ENCODE peak calls at places on chromosome 7, in four cellular contexts. One of them, this sample, is unnamed. For H3K4me1, the result is how much of the 10 kb centered on the place peaks cover.

GRCh38 chr7:50348469-50349162 is 44.1 kb downstream of the IKZF1 start:
- DNase-seq in A549: no peak
- DNase-seq in transverse colon: no peak
- DNase-seq in upper lobe of left lung: no peak
- DNase-seq in this sample: no peak

GRCh38 chr7:43454936-43455518 is 127.9 kb upstream of the STK17A start:
- DNase-seq in upper lobe of left lung: no peak
- DNase-seq in transverse colon: no peak
- DNase-seq in A549: peak
- DNase-seq in this sample: no peak

GRCh38 chr7:18287482-18287881 is 208.1 kb upstream of the HDAC9 start:
- DNase-seq in A549: no peak
- DNase-seq in upper lobe of left lung: no peak
- DNase-seq in transverse colon: no peak
- DNase-seq in this sample: no peak

GRCh38 chr7:39969431-39969830 is 19.4 kb downstream of the CDK13 start:
- DNase-seq in upper lobe of left lung: no peak
- DNase-seq in transverse colon: no peak
- DNase-seq in A549: no peak
- DNase-seq in this sample: no peak

GRCh38 chr7:50450691-50451051 is 521 bp upstream of the FIGNL1 start:
- DNase-seq in transverse colon: peak
- DNase-seq in upper lobe of left lung: no peak
- DNase-seq in A549: peak
- DNase-seq in this sample: peak

GRCh38 chr7:73496626-73497025 is 25.5 kb downstream of the BAZ1B start:
- DNase-seq in A549: no peak
- DNase-seq in transverse colon: no peak
- DNase-seq in upper lobe of left lung: no peak
- DNase-seq in this sample: no peak

GRCh38 chr7:100882201-100882600 is 7.3 kb downstream of the SRRT start:
- DNase-seq in transverse colon: no peak
- DNase-seq in A549: no peak
- DNase-seq in upper lobe of left lung: no peak
- DNase-seq in this sample: no peak

GRCh38 chr7:15557186-15557585 is 4.6 kb downstream of the AGMO start:
- DNase-seq in upper lobe of left lung: no peak
- DNase-seq in A549: peak
- DNase-seq in transverse colon: no peak
- DNase-seq in this sample: no peak

GRCh38 chr7:128167791-128168666 is 73.0 kb upstream of the LEP start:
- DNase-seq in A549: no peak
- DNase-seq in transverse colon: no peak
- DNase-seq in upper lobe of left lung: no peak
- DNase-seq in this sample: no peak
- H3K4me3 ChIP-seq in A549: peak
- H3K4me3 ChIP-seq in transverse colon: peak
- H3K4me3 ChIP-seq in upper lobe of left lung: peak
- H3K4me3 ChIP-seq in this sample: peak

GRCh38 chr7:2621061-2621828 is 10.5 kb upstream of the TTYH3 start:
- DNase-seq in A549: no peak
- DNase-seq in upper lobe of left lung: no peak
- DNase-seq in transverse colon: peak
- DNase-seq in this sample: peak
- H3K4me1 ChIP-seq in A549: under half
- H3K4me1 ChIP-seq in upper lobe of left lung: under half
- H3K4me1 ChIP-seq in transverse colon: under half
- H3K4me1 ChIP-seq in this sample: under half

DNA sequence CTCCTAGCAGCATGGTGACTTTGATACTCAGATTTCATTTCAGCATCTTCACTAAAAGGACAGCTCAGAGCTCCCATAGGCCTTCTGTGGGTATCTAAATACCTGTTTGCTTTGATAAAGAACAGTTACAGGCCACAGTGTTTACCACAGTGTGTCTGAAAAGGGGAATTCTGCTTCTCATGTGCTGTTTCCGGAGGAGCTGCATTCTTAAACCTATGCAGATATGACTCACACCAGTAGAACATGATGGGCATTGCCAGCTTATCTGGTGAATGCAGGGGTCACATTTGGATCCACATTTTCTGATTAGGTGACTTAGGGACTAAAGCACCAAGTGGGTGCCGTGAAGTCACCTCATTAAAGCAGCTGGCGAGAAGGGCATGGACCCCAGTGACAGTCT is 52.6 kb downstream of the TRRAP start:
- DNase-seq in upper lobe of left lung: no peak
- DNase-seq in A549: no peak
- DNase-seq in transverse colon: no peak
- DNase-seq in this sample: no peak
- TF ChIP-seq EP300 in upper lobe of left lung: no peak
- TF ChIP-seq EP300 in A549: no peak
- TF ChIP-seq EP300 in transverse colon: no peak
- TF ChIP-seq EP300 in this sample: no peak

GRCh38 chr7:113087278-113087998 is 811 bp upstream of the GPR85 start:
- DNase-seq in transverse colon: no peak
- DNase-seq in A549: peak
- DNase-seq in upper lobe of left lung: no peak
- DNase-seq in this sample: no peak

GRCh38 chr7:113086431-113086888 is at the start of gene GPR85:
- DNase-seq in A549: peak
- DNase-seq in upper lobe of left lung: peak
- DNase-seq in transverse colon: peak
- DNase-seq in this sample: peak

GRCh38 chr7:113085781-113086390 is 741 bp downstream of the GPR85 start:
- DNase-seq in A549: peak
- DNase-seq in upper lobe of left lung: no peak
- DNase-seq in transverse colon: no peak
- DNase-seq in this sample: no peak

GRCh38 chr7:113084499-113085172 is 2.0 kb downstream of the GPR85 start:
- DNase-seq in upper lobe of left lung: no peak
- DNase-seq in A549: no peak
- DNase-seq in transverse colon: no peak
- DNase-seq in this sample: no peak

GRCh38 chr7:113086928-113087277 is 276 bp upstream of the GPR85 start:
- DNase-seq in A549: no peak
- DNase-seq in upper lobe of left lung: no peak
- DNase-seq in transverse colon: no peak
- DNase-seq in this sample: no peak
- H3K4me3 ChIP-seq in A549: peak
- H3K4me3 ChIP-seq in upper lobe of left lung: peak
- H3K4me3 ChIP-seq in transverse colon: peak
- H3K4me3 ChIP-seq in this sample: peak

GRCh38 chr7:36115448-36116321 is 37.4 kb upstream of the EEPD1 start:
- DNase-seq in A549: peak
- DNase-seq in upper lobe of left lung: peak
- DNase-seq in transverse colon: peak
- DNase-seq in this sample: peak
- H3K4me1 ChIP-seq in A549: half or more
- H3K4me1 ChIP-seq in upper lobe of left lung: under half
- H3K4me1 ChIP-seq in transverse colon: under half
- H3K4me1 ChIP-seq in this sample: under half

GRCh38 chr7:149624419-149625338 is 127.1 kb upstream of the ZNF746 start:
- DNase-seq in A549: peak
- DNase-seq in upper lobe of left lung: peak
- DNase-seq in transverse colon: peak
- DNase-seq in this sample: peak
- TF ChIP-seq EP300 in A549: no peak
- TF ChIP-seq EP300 in upper lobe of left lung: no peak
- TF ChIP-seq EP300 in transverse colon: no peak
- TF ChIP-seq EP300 in this sample: no peak

GRCh38 chr7:20931739-20932138 is 145.1 kb upstream of the SP8 start:
- DNase-seq in transverse colon: no peak
- DNase-seq in upper lobe of left lung: no peak
- DNase-seq in A549: no peak
- DNase-seq in this sample: no peak
- H3K4me3 ChIP-seq in transverse colon: no peak
- H3K4me3 ChIP-seq in upper lobe of left lung: no peak
- H3K4me3 ChIP-seq in A549: no peak
- H3K4me3 ChIP-seq in this sample: no peak

DNA sequence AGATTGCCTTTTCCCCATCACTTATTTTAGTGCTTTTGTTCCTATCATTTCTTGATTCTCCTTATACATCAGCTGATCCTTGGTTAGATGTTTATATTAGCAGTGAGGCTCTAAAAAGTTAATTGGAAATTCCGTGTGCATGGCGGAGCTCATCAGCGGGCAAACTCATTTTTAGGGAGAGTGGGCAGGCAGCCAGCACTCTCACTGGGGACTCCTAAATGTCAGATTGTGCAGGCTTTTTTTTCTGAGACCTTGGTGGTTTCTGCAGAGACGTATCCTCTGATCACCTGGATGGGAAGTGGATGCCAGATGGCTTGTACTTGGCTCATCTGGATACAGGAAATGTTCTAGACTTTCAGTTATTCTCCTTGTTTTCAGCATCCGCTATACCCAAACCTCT is 43.7 kb downstream of the HIP1 start:
- DNase-seq in upper lobe of left lung: no peak
- DNase-seq in A549: no peak
- DNase-seq in transverse colon: no peak
- DNase-seq in this sample: no peak
- H3K4me1 ChIP-seq in upper lobe of left lung: under half
- H3K4me1 ChIP-seq in A549: under half
- H3K4me1 ChIP-seq in transverse colon: under half
- H3K4me1 ChIP-seq in this sample: under half